ENCODE peak calls at places on chromosomes 3 and 15, in nine cellular contexts. H is cerebellar cortex; Q is stimulated activated CD4-positive, alpha-beta T cell treated with anti-CD3 and anti-CD28 coated beads, Interleukin-4, amount 100 ng/mL, for 24 hours; X is B cell; V is amygdala; Y is COR-L47; F is activated CD4-positive, alpha-beta T cell treated with anti-CD3 and anti-CD28 coated beads, Interleukin-2, amount 50 U/mL, for 24 hours; P is stromal cell of bone marrow; B is left cardiac atrium. N is an unnamed sample.

GRCh38 chr15:62301993-62302665 is 137.0 kb upstream of the C2CD4B start:
- DNase-seq in P (no peak), Y (no peak), X (no peak), Q (no peak), F (no peak), V (no peak), B (no peak), H (no peak), N (no peak)

GRCh38 chr3:60698117-60698516 is 553.1 kb downstream of the FHIT start:
- DNase-seq in Q (no peak), F (no peak), V (no peak), X (no peak), B (no peak), H (no peak), P (no peak), Y (no peak), N (no peak)

GRCh38 chr15:71114066-71114680 is 1.1 kb upstream of the THSD4 start:
- DNase-seq in V (no peak), B (no peak), H (no peak), P (no peak), Q (no peak), Y (peak), X (no peak), F (no peak), N (no peak)

GRCh38 chr3:153038779-153039178 is 123.2 kb upstream of the RAP2B start:
- DNase-seq in P (no peak), Y (no peak), X (no peak), B (no peak), Q (no peak), F (no peak), V (no peak), H (no peak), N (no peak)

GRCh38 chr3:89360155-89360554 is 252.7 kb downstream of the EPHA3 start:
- DNase-seq in Y (no peak), F (no peak), P (no peak), B (no peak), H (no peak), V (no peak), Q (no peak), X (no peak), N (no peak)

GRCh38 chr3:62046326-62046725 is 327.0 kb downstream of the FEZF2 start:
- DNase-seq in Y (no peak), B (no peak), V (no peak), H (no peak), F (no peak), Q (no peak), P (peak), X (no peak), N (no peak)

GRCh38 chr15:45083223-45083622 is 30.7 kb downstream of the DUOX2 start:
- DNase-seq in X (no peak), B (no peak), H (no peak), Y (no peak), Q (no peak), V (no peak), P (no peak), F (no peak), N (no peak)

GRCh38 chr3:168024537-168024941 is 71.2 kb downstream of the GOLIM4 start:
- DNase-seq in X (no peak), Y (no peak), P (peak), Q (no peak), H (no peak), F (no peak), B (no peak), V (no peak), N (no peak)

GRCh38 chr15:25863067-25863967 is at the start of gene ATP10A:
- DNase-seq in F (no peak), B (peak), X (no peak), H (peak), P (no peak), Q (peak), Y (no peak), V (no peak), N (no peak)

GRCh38 chr3:13782501-13782900 is 97.4 kb downstream of the WNT7A start:
- DNase-seq in V (no peak), F (no peak), Y (no peak), P (no peak), H (no peak), Q (no peak), B (peak), X (no peak), N (no peak)

GRCh38 chr3:166425021-166425420 is 587.8 kb upstream of the BCHE start:
- DNase-seq in F (no peak), P (no peak), Q (no peak), B (no peak), H (no peak), X (no peak), V (no peak), Y (no peak), N (no peak)

GRCh38 chr3:72311425-72311824 is 526.5 kb upstream of the PROK2 start:
- DNase-seq in B (no peak), F (no peak), Q (no peak), H (no peak), V (no peak), Y (no peak), X (no peak), P (no peak), N (no peak)

GRCh38 chr15:31228980-31229826 is 97.4 kb upstream of the KLF13 start:
- DNase-seq in H (no peak), Y (no peak), Q (no peak), F (no peak), P (no peak), V (no peak), X (peak), B (no peak), N (no peak)

GRCh38 chr3:20668411-20668810 is 482.4 kb upstream of the SGO1 start:
- DNase-seq in V (no peak), X (no peak), B (no peak), P (no peak), H (peak), Q (no peak), Y (no peak), F (no peak), N (peak)

N was measured in SW 1271.